ENCODE peak calls at places on chromosomes 3 and 15, in seven cellular contexts. J is WTC11, O is HCT116, M is NB4, G is HepG2, B is GM12878, Y is A549. E is an unnamed sample.

GRCh38 chr15:45268135-45268534 is 16.1 kb downstream of the SLC28A2 start:
- DNase-seq in B (no peak), M (no peak), G (peak), J (peak), O (no peak), Y (peak), E (no peak)

GRCh38 chr3:174812172-174812862 is 46.8 kb upstream of the NAALADL2 start:
- DNase-seq in Y (no peak), G (no peak), M (no peak), B (no peak), J (no peak), O (no peak), E (no peak)

GRCh38 chr15:67085818-67086649 is 20.6 kb downstream of the SMAD3 start:
- DNase-seq in O (no peak), B (peak), M (peak), G (no peak), J (no peak), Y (no peak), E (no peak)

GRCh38 chr3:126446791-126447190 is 28.9 kb downstream of the ZXDC start:
- DNase-seq in Y (no peak), M (no peak), B (no peak), O (no peak), J (no peak), G (no peak), E (no peak)

GRCh38 chr3:37112987-37113386 is 61.4 kb downstream of the LRRFIP2 start:
- DNase-seq in Y (no peak), O (no peak), G (no peak), J (no peak), B (no peak), M (no peak), E (no peak)

GRCh38 chr3:121649645-121650044 is 11.1 kb downstream of the HCLS1 start:
- DNase-seq in G (no peak), M (no peak), Y (no peak), B (no peak), J (no peak), O (no peak), E (no peak)

GRCh38 chr15:37038716-37039106 is 61.6 kb downstream of the MEIS2 start:
- DNase-seq in O (no peak), J (no peak), B (no peak), G (no peak), Y (no peak), M (no peak), E (peak)

GRCh38 chr15:99169769-99170311 is 65.0 kb downstream of the SYNM start:
- DNase-seq in O (no peak), G (no peak), M (no peak), J (no peak), B (no peak), Y (no peak), E (no peak)

GRCh38 chr3:126537730-126538281 is 13.9 kb downstream of the CHST13 start:
- DNase-seq in B (no peak), G (no peak), M (peak), J (peak), O (no peak), Y (no peak), E (no peak)

GRCh38 chr3:111081008-111081545 is 9.5 kb downstream of the NECTIN3 start:
- DNase-seq in O (no peak), M (no peak), J (no peak), G (no peak), B (no peak), Y (no peak), E (no peak)

GRCh38 chr3:57974796-57975388 is 33.3 kb upstream of the FLNB start:
- DNase-seq in B (no peak), J (no peak), Y (peak), G (peak), O (peak), M (peak), E (peak)

GRCh38 chr15:66019826-66020398 is 150.6 kb downstream of the RAB11A start:
- DNase-seq in M (no peak), B (no peak), O (no peak), Y (no peak), G (no peak), J (no peak), E (no peak)

GRCh38 chr15:67070892-67071664 is 5.7 kb downstream of the SMAD3 start:
- DNase-seq in M (no peak), G (no peak), B (no peak), J (no peak), Y (no peak), O (no peak), E (no peak)

GRCh38 chr3:46463120-46463867 is 1.4 kb downstream of the LTF start:
- DNase-seq in B (no peak), G (no peak), Y (no peak), M (no peak), O (no peak), J (no peak), E (no peak)

GRCh38 chr3:196890309-196890708 is 22.6 kb downstream of the SENP5 start:
- DNase-seq in J (no peak), O (no peak), Y (no peak), M (no peak), B (no peak), G (no peak), E (no peak)

GRCh38 chr15:66293085-66293418 is 316 bp upstream of the DIS3L start:
- DNase-seq in G (no peak), M (peak), Y (no peak), B (no peak), J (no peak), O (no peak), E (no peak)

GRCh38 chr3:71395927-71396695 is 187.4 kb downstream of the FOXP1 start:
- DNase-seq in B (no peak), J (no peak), M (peak), O (no peak), Y (no peak), G (no peak), E (no peak)

GRCh38 chr15:71780349-71780976 is 29.9 kb upstream of the NR2E3 start:
- DNase-seq in G (peak), J (peak), Y (peak), B (peak), M (peak), O (no peak), E (peak)

GRCh38 chr15:101675015-101675414 is 22.8 kb upstream of the TM2D3 start:
- DNase-seq in M (no peak), B (no peak), Y (peak), O (no peak), G (no peak), J (no peak), E (no peak)

GRCh38 chr3:124829175-124829818 is 57.9 kb downstream of the ITGB5 start:
- DNase-seq in G (no peak), B (no peak), M (no peak), Y (no peak), J (no peak), O (no peak), E (no peak)

GRCh38 chr3:177179281-177180067 is 17.8 kb downstream of the TBL1XR1 start:
- DNase-seq in M (no peak), G (no peak), O (no peak), J (no peak), B (no peak), Y (no peak), E (no peak)

GRCh38 chr3:14991818-14992612 is 44.6 kb downstream of the NR2C2 start:
- DNase-seq in M (no peak), B (no peak), Y (no peak), J (no peak), O (no peak), G (peak), E (no peak)

GRCh38 chr15:92164327-92165000 is 229.2 kb upstream of the ST8SIA2 start:
- DNase-seq in J (no peak), Y (no peak), O (no peak), G (peak), M (no peak), B (no peak), E (no peak)

GRCh38 chr3:113783980-113784379 is 37.1 kb downstream of the ATP6V1A start:
- DNase-seq in O (no peak), Y (no peak), B (no peak), M (peak), G (no peak), J (no peak), E (no peak)

GRCh38 chr3:52787246-52787645 is 7.3 kb upstream of the ITIH3 start:
- DNase-seq in O (no peak), J (no peak), Y (no peak), M (no peak), G (no peak), B (no peak), E (no peak)

GRCh38 chr15:68704496-68705021 is 116.1 kb downstream of the ANP32A start:
- DNase-seq in J (no peak), Y (no peak), G (no peak), O (no peak), B (no peak), M (no peak), E (no peak)

GRCh38 chr15:40508216-40508615 is 37.4 kb downstream of the CHST14 start:
- DNase-seq in J (no peak), B (no peak), G (no peak), M (no peak), Y (no peak), O (no peak), E (no peak)

GRCh38 chr15:85475317-85475701 is 94.9 kb downstream of the AKAP13 start:
- DNase-seq in Y (no peak), B (peak), G (no peak), M (peak), J (no peak), O (no peak), E (no peak)

GRCh38 chr3:101611023-101611422 is 37.0 kb downstream of the PCNP start:
- DNase-seq in J (no peak), O (no peak), G (no peak), Y (no peak), B (peak), M (no peak), E (no peak)

GRCh38 chr3:141789281-141789680 is 26.1 kb downstream of the GRK7 start:
- DNase-seq in J (peak), O (peak), Y (peak), G (peak), B (no peak), M (peak), E (no peak)

GRCh38 chr3:112338021-112338726 is 5.2 kb downstream of the CD200 start:
- DNase-seq in O (no peak), B (no peak), J (no peak), Y (no peak), M (no peak), G (no peak), E (no peak)

GRCh38 chr3:165521131-165521871 is 315.9 kb downstream of the BCHE start:
- DNase-seq in G (no peak), M (peak), J (no peak), O (no peak), Y (no peak), B (no peak), E (no peak)

GRCh38 chr3:160154033-160154432 is 71.2 kb upstream of the C3orf80 start:
- DNase-seq in G (no peak), B (no peak), O (no peak), J (no peak), M (no peak), Y (no peak), E (no peak)

DNA sequence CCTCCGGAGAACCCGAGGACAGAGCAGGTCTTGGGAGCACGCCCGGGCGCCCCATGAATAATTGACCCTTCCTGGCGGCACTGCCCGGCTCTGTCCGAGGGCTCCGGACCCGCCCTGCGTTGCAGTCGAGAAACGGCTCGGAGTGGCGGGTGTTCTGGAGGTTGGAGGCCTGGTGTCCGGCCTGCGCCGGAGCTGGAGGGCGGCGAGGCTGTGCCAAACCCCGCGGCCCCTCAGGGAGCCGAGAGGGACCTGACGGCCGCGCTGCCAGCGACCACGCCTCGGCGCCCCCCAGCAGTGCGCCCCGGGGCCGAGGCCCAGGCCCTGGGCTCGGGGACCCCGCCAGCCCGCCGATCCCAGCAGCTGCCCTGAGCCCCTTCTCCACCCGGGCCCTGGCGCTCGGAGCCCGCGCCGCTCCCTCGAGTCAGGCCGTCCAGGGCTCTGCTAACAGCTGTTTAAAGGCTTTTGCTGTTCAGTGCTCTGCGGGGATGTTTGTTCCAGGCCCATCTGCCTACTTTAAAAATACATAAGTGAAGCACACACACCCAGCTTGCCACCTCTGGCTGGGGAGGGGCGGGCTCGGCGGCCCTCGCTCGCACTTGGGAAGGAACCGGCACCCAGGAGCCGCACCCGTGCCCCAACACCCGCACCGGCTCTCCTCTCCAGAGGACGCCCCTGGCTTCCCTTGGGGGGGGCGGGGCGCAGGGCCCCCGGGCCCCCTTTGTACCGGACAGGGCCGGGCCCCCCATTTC is 775 bp upstream of the ZNF710 start:
- DNase-seq in M (peak), B (no peak), G (no peak), J (peak), O (no peak), Y (no peak), E (peak)
- TF ChIP-seq MAX in M (no peak), B (no peak), G (no peak), J (no peak), O (no peak), Y (no peak), E (no peak)

DNA sequence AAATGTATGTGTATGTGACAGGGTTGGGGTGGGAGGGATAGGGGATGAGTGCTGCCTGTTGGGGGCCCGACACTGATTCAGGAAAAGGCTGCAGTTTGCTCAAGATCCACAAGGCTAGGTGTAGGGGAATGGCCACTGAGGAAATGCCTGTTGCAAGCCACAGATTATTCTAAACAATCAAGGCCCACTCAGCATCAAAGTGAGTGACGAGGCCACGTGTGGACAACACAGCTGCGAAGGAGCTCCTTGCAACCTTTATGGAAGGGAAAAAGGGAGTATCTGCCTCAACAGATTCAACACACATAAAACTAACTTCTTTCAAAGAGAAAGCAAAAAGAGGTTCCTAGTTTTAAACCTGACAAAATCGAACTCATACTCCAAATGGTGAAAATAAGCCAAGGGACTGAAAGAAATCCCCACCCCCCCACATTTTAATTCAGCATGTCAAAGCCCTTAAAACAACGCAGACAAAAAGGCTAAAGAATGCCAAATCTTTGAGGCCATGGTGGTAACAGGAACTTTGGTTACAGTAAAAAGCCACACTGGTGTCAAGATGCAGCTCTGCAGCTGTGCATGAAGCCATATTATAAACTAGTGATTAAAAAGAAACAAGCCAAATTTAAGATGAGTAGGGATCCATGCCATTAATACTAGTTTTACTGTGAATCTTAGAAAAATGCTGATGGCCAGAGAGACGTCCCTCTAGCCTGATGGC is 3.6 kb downstream of the POLG start:
- DNase-seq in B (no peak), J (no peak), Y (no peak), M (no peak), G (no peak), O (no peak), E (no peak)
- TF ChIP-seq MAX in B (no peak), J (no peak), Y (no peak), M (no peak), G (no peak), O (no peak), E (no peak)

DNA sequence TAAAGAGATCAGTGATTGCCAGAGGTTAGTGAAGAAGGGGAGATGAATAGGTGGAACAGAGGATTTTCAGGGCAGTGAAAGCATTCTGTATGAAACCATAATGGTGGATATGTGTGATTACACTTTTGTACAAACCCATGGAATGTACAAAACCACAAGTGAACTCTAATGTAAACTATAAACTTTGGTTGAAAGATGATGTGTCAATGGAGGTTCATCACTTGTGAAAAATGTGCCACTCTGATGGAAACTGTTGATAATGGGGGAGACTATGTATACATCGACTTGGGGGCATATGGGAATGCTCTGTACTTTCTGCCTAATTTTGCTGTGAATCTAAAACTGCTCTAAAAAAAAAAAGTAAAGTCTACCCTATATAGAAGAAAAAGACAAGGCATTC is 68.7 kb upstream of the ARHGEF3 start:
- DNase-seq in B (no peak), Y (no peak), J (no peak), G (peak), O (no peak), M (no peak), E (no peak)
- TF ChIP-seq MAX in B (no peak), Y (no peak), J (no peak), G (no peak), O (no peak), M (no peak), E (no peak)

GRCh38 chr15:63063164-63063756 is 20.7 kb downstream of the TPM1 start:
- DNase-seq in J (no peak), M (peak), G (no peak), B (no peak), O (no peak), Y (no peak), E (no peak)
- TF ChIP-seq MAX in J (no peak), M (no peak), G (no peak), B (no peak), O (no peak), Y (no peak), E (no peak)

GRCh38 chr3:56291953-56292352 is 176.3 kb downstream of the ERC2 start:
- DNase-seq in M (no peak), Y (no peak), J (no peak), O (no peak), B (no peak), G (no peak), E (no peak)

GRCh38 chr3:56291244-56291680 is 177.0 kb downstream of the ERC2 start:
- DNase-seq in B (no peak), M (no peak), G (no peak), Y (no peak), J (no peak), O (no peak), E (no peak)

GRCh38 chr3:56282341-56282740 is 185.9 kb downstream of the ERC2 start:
- DNase-seq in J (no peak), Y (no peak), B (no peak), G (no peak), O (no peak), M (peak), E (no peak)

GRCh38 chr3:56290376-56290775 is 177.9 kb downstream of the ERC2 start:
- DNase-seq in G (no peak), O (no peak), M (no peak), J (no peak), Y (no peak), B (no peak), E (no peak)

GRCh38 chr3:56288258-56288657 is 180.0 kb downstream of the ERC2 start:
- DNase-seq in J (peak), O (no peak), G (no peak), Y (no peak), M (no peak), B (no peak), E (no peak)
- TF ChIP-seq MAX in J (no peak), O (no peak), G (no peak), Y (no peak), M (no peak), B (no peak), E (no peak)

GRCh38 chr3:9352917-9353823 is 9.7 kb upstream of the THUMPD3 start:
- DNase-seq in B (peak), J (peak), Y (peak), G (peak), M (peak), O (peak), E (peak)
- TF ChIP-seq MAX in B (no peak), J (no peak), Y (no peak), G (no peak), M (peak), O (no peak), E (no peak)

GRCh38 chr3:72900048-72900447 is 12.2 kb downstream of the GXYLT2 start:
- DNase-seq in B (no peak), G (no peak), M (no peak), Y (no peak), J (no peak), O (no peak), E (no peak)

GRCh38 chr3:72897758-72898007 is 9.8 kb downstream of the GXYLT2 start:
- DNase-seq in O (no peak), J (no peak), B (no peak), M (no peak), Y (no peak), G (no peak), E (no peak)

GRCh38 chr3:72899349-72899765 is 11.5 kb downstream of the GXYLT2 start:
- DNase-seq in B (no peak), M (no peak), G (no peak), Y (no peak), J (no peak), O (no peak), E (no peak)

GRCh38 chr3:72894941-72895552 is 7.2 kb downstream of the GXYLT2 start:
- DNase-seq in B (no peak), G (no peak), M (peak), Y (no peak), O (no peak), J (no peak), E (no peak)

DNA sequence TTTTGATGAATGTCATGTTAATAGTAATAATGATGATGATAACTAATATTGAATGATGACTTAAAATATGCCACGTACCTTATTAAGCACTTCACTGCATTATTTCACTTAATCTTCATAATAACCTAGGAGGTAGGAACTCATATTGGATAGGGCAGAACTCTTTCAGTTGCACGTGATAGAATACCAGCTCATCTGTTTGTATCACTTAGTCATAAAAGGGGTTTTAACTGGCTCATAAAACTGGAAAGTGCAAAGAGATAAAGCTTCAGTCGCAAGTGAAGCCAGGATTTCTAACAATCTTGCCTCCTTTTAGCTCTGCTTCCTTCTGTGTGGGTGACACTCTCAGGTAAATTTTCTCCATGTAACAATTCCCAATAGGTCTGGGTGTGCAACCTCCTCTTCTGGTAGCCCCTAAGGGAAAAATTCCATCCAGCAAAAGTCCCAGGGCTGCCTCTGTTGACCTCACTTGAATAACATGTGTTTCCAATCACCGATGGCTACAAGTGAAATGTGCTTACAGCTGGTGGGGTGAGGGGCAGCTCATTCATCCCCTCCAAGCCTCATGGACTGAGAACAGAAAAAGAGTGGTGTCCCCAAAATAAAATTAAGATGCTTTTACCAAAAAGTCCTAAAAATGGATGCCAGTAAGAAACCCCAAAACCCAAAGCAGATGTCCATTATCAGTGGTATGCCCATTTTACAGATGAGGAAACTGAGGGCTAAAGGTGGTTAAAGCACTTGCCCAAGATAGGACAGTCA is 9.3 kb downstream of the GXYLT2 start:
- DNase-seq in O (no peak), G (no peak), M (no peak), J (no peak), B (no peak), Y (no peak), E (peak)
- TF ChIP-seq MAX in O (no peak), G (no peak), M (no peak), J (no peak), B (no peak), Y (no peak), E (no peak)